ENCODE peak calls at places on chromosome 20, in five cellular contexts. N, I, Q, H and R are unnamed samples.

GRCh38 chr20:25484224-25484846 is 76.9 kb downstream of the GINS1 start:
- DNase-seq in N (no peak), I (no peak), Q (no peak), H (no peak), R (no peak)

GRCh38 chr20:39016076-39016475 is 53.9 kb downstream of the DHX35 start:
- DNase-seq in N (no peak), I (no peak), Q (no peak), H (no peak), R (no peak)

GRCh38 chr20:43540673-43541060 is 18.2 kb upstream of the SGK2 start:
- DNase-seq in N (no peak), I (no peak), Q (no peak), H (no peak), R (no peak)

GRCh38 chr20:56786503-56786902 is 157.4 kb downstream of the TFAP2C start:
- DNase-seq in N (no peak), I (no peak), Q (no peak), H (no peak), R (no peak)

GRCh38 chr20:46406986-46407670 is 713 bp upstream of the ELMO2 start:
- DNase-seq in N (peak; percentile 51), I (peak; percentile 70), Q (no peak), H (peak; percentile 68), R (no peak)

GRCh38 chr20:64106981-64107735 is at the start of gene NPBWR2:
- DNase-seq in N (no peak), I (no peak), Q (no peak), H (peak; percentile 39), R (no peak)

GRCh38 chr20:43959079-43959919 is 44.6 kb downstream of the TOX2 start:
- DNase-seq in N (no peak), I (no peak), Q (no peak), H (no peak), R (no peak)

GRCh38 chr20:52060794-52061714 is 130.5 kb downstream of the ZFP64 start:
- DNase-seq in N (no peak), I (no peak), Q (no peak), H (no peak), R (no peak)

GRCh38 chr20:57195759-57196100 is 70.7 kb downstream of the BMP7 start:
- DNase-seq in N (no peak), I (no peak), Q (no peak), H (no peak), R (no peak)

GRCh38 chr20:46118481-46119020 is 437 bp downstream of the CD40 start:
- DNase-seq in N (no peak), I (no peak), Q (no peak), H (no peak), R (peak; percentile 65)

GRCh38 chr20:50856475-50857041 is 61.7 kb downstream of the BCAS4 start:
- DNase-seq in N (no peak), I (no peak), Q (no peak), H (no peak), R (no peak)
- TF ChIP-seq CTCF in N (no peak), I (no peak), Q (no peak), H (no peak), R (no peak)

GRCh38 chr20:41671143-41671542 is 53.0 kb upstream of the CHD6 start:
- DNase-seq in N (no peak), I (no peak), Q (no peak), H (no peak), R (no peak)
- TF ChIP-seq CTCF in N (no peak), I (no peak), Q (no peak), H (no peak), R (no peak)

GRCh38 chr20:9359561-9360308 is 154.7 kb upstream of the LAMP5 start:
- DNase-seq in N (no peak), I (no peak), Q (no peak), H (no peak), R (no peak)
- TF ChIP-seq CTCF in N (peak; percentile 29), I (no peak), Q (no peak), H (peak; percentile 51), R (no peak)

DNA sequence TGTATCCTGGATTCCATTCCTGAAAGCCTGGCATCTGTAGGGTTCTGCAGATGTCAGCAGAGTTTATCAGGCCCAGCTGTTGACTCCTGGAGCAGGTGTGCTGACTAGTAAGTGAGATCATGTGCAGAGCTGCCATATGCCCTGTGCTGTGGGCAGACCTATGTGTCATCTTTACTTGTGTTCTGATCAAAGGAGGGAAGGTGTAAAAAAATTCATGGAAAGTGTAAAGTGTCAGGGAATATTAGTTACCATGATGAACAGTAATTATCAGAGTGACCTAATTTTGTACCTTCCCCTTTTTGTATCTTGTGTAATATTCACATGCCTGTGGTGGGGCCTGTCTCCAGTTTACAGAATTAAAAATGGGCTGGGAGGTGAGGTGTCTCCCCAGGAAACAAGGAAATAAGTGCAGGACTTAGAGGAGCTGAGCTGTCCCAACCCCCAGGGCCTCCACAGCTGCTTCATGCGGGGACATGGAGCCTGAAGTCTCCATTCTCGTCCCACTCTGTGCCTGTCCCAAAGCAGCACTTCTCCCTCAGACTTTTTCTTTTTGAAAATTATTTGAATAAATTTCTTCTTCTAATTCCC is 148.2 kb upstream of the GGTLC1 start:
- DNase-seq in N (no peak), I (no peak), Q (no peak), H (no peak), R (no peak)
- TF ChIP-seq CTCF in N (no peak), I (no peak), Q (no peak), H (no peak), R (no peak)

GRCh38 chr20:36460648-36461599 is 80.4 kb upstream of the MYL9 start:
- DNase-seq in N (peak; percentile 92), I (peak; percentile 81), Q (no peak), H (peak; percentile 84), R (peak; percentile 85)
- TF ChIP-seq CTCF in N (no peak), I (no peak), Q (no peak), H (no peak), R (no peak)